ENCODE peak calls at places on chromosomes 6 and 20, in seven cellular contexts. One of them, this sample, is unnamed. For H3K4me1, the result is how much of the 10 kb centered on the place peaks cover.

GRCh38 chr20:4811661-4812181 is 90.0 kb downstream of the PRND start:
- DNase-seq in left lung: peak
- DNase-seq in K562: no peak
- DNase-seq in upper lobe of left lung: peak
- DNase-seq in heart right ventricle: peak
- DNase-seq in adrenal gland: peak
- DNase-seq in A549: no peak
- DNase-seq in this sample: peak

GRCh38 chr6:155045561-155046404 is 50.7 kb downstream of the TIAM2 start:
- DNase-seq in left lung: no peak
- DNase-seq in A549: no peak
- DNase-seq in heart right ventricle: no peak
- DNase-seq in adrenal gland: no peak
- DNase-seq in K562: no peak
- DNase-seq in upper lobe of left lung: no peak
- DNase-seq in this sample: no peak

GRCh38 chr20:2292711-2293110 is 3.1 kb upstream of the TGM3 start:
- DNase-seq in left lung: peak
- DNase-seq in upper lobe of left lung: peak
- DNase-seq in heart right ventricle: no peak
- DNase-seq in adrenal gland: peak
- DNase-seq in K562: no peak
- DNase-seq in A549: no peak
- DNase-seq in this sample: peak

GRCh38 chr6:115932481-115932880 is 128.2 kb downstream of the FRK start:
- DNase-seq in upper lobe of left lung: no peak
- DNase-seq in left lung: no peak
- DNase-seq in heart right ventricle: no peak
- DNase-seq in A549: no peak
- DNase-seq in K562: no peak
- DNase-seq in adrenal gland: no peak
- DNase-seq in this sample: no peak

GRCh38 chr6:15375638-15376290 is 129.9 kb downstream of the JARID2 start:
- DNase-seq in K562: no peak
- DNase-seq in heart right ventricle: no peak
- DNase-seq in upper lobe of left lung: no peak
- DNase-seq in adrenal gland: no peak
- DNase-seq in A549: no peak
- DNase-seq in left lung: no peak
- DNase-seq in this sample: no peak

GRCh38 chr6:132023490-132023889 is 72.3 kb upstream of the CCN2 start:
- DNase-seq in A549: no peak
- DNase-seq in left lung: no peak
- DNase-seq in upper lobe of left lung: no peak
- DNase-seq in K562: no peak
- DNase-seq in heart right ventricle: no peak
- DNase-seq in adrenal gland: no peak
- DNase-seq in this sample: no peak

GRCh38 chr6:75081920-75082319 is 123.9 kb downstream of the COL12A1 start:
- DNase-seq in adrenal gland: no peak
- DNase-seq in A549: no peak
- DNase-seq in heart right ventricle: no peak
- DNase-seq in upper lobe of left lung: no peak
- DNase-seq in left lung: no peak
- DNase-seq in K562: no peak
- DNase-seq in this sample: no peak

GRCh38 chr20:38023181-38024085 is 9.8 kb downstream of the TTI1 start:
- DNase-seq in upper lobe of left lung: no peak
- DNase-seq in adrenal gland: no peak
- DNase-seq in K562: no peak
- DNase-seq in A549: peak
- DNase-seq in heart right ventricle: no peak
- DNase-seq in left lung: no peak
- DNase-seq in this sample: no peak

GRCh38 chr6:150992682-150993081 is 127.2 kb downstream of the MTHFD1L start:
- DNase-seq in K562: no peak
- DNase-seq in adrenal gland: no peak
- DNase-seq in A549: no peak
- DNase-seq in left lung: no peak
- DNase-seq in heart right ventricle: no peak
- DNase-seq in upper lobe of left lung: no peak
- DNase-seq in this sample: no peak

GRCh38 chr20:4471221-4471620 is 250.5 kb upstream of the PRND start:
- DNase-seq in K562: no peak
- DNase-seq in A549: no peak
- DNase-seq in left lung: no peak
- DNase-seq in heart right ventricle: no peak
- DNase-seq in adrenal gland: no peak
- DNase-seq in upper lobe of left lung: no peak
- DNase-seq in this sample: no peak

GRCh38 chr6:26215200-26216014 is 128.2 kb downstream of the HFE start:
- DNase-seq in heart right ventricle: no peak
- DNase-seq in adrenal gland: no peak
- DNase-seq in A549: no peak
- DNase-seq in left lung: no peak
- DNase-seq in K562: no peak
- DNase-seq in upper lobe of left lung: no peak
- DNase-seq in this sample: no peak

GRCh38 chr20:24473435-24473834 is 4.0 kb downstream of the SYNDIG1 start:
- DNase-seq in upper lobe of left lung: no peak
- DNase-seq in adrenal gland: no peak
- DNase-seq in A549: peak
- DNase-seq in heart right ventricle: no peak
- DNase-seq in left lung: no peak
- DNase-seq in K562: no peak
- DNase-seq in this sample: no peak

GRCh38 chr6:158149641-158150040 is 18.4 kb downstream of the SERAC1 start:
- DNase-seq in adrenal gland: no peak
- DNase-seq in left lung: no peak
- DNase-seq in upper lobe of left lung: no peak
- DNase-seq in A549: no peak
- DNase-seq in K562: no peak
- DNase-seq in heart right ventricle: no peak
- DNase-seq in this sample: no peak

GRCh38 chr6:7998103-7998725 is 66.0 kb downstream of the BLOC1S5 start:
- DNase-seq in adrenal gland: no peak
- DNase-seq in A549: no peak
- DNase-seq in heart right ventricle: no peak
- DNase-seq in upper lobe of left lung: no peak
- DNase-seq in K562: no peak
- DNase-seq in left lung: no peak
- DNase-seq in this sample: no peak

GRCh38 chr6:161353208-161353613 is 79.3 kb upstream of the AGPAT4 start:
- DNase-seq in K562: peak
- DNase-seq in left lung: no peak
- DNase-seq in upper lobe of left lung: no peak
- DNase-seq in A549: peak
- DNase-seq in heart right ventricle: no peak
- DNase-seq in adrenal gland: no peak
- DNase-seq in this sample: no peak

GRCh38 chr6:119445666-119446622 is 96.4 kb upstream of the MAN1A1 start:
- DNase-seq in K562: no peak
- DNase-seq in heart right ventricle: no peak
- DNase-seq in upper lobe of left lung: no peak
- DNase-seq in adrenal gland: no peak
- DNase-seq in A549: no peak
- DNase-seq in left lung: no peak
- DNase-seq in this sample: no peak

GRCh38 chr6:34642427-34642826 is 54.1 kb downstream of the ILRUN start:
- DNase-seq in adrenal gland: no peak
- DNase-seq in left lung: no peak
- DNase-seq in A549: no peak
- DNase-seq in upper lobe of left lung: no peak
- DNase-seq in K562: no peak
- DNase-seq in heart right ventricle: no peak
- DNase-seq in this sample: no peak

GRCh38 chr6:54846243-54846856 is at the start of gene FAM83B:
- DNase-seq in K562: no peak
- DNase-seq in adrenal gland: no peak
- DNase-seq in upper lobe of left lung: peak
- DNase-seq in left lung: peak
- DNase-seq in A549: no peak
- DNase-seq in heart right ventricle: no peak
- DNase-seq in this sample: peak

GRCh38 chr6:123655520-123656306 is 19.0 kb upstream of the TRDN start:
- DNase-seq in K562: no peak
- DNase-seq in heart right ventricle: no peak
- DNase-seq in upper lobe of left lung: no peak
- DNase-seq in adrenal gland: no peak
- DNase-seq in left lung: no peak
- DNase-seq in A549: no peak
- DNase-seq in this sample: no peak

GRCh38 chr6:157314705-157315321 is 8.5 kb downstream of the TMEM242 start:
- DNase-seq in A549: peak
- DNase-seq in left lung: no peak
- DNase-seq in adrenal gland: no peak
- DNase-seq in upper lobe of left lung: no peak
- DNase-seq in K562: peak
- DNase-seq in heart right ventricle: no peak
- DNase-seq in this sample: no peak

GRCh38 chr6:155272353-155273222 is 8.8 kb downstream of the CLDN20 start:
- DNase-seq in A549: no peak
- DNase-seq in left lung: no peak
- DNase-seq in upper lobe of left lung: no peak
- DNase-seq in adrenal gland: no peak
- DNase-seq in heart right ventricle: no peak
- DNase-seq in K562: no peak
- DNase-seq in this sample: no peak

GRCh38 chr6:170022827-170023619 is 267.9 kb downstream of the DLL1 start:
- DNase-seq in K562: no peak
- DNase-seq in upper lobe of left lung: peak
- DNase-seq in heart right ventricle: peak
- DNase-seq in left lung: peak
- DNase-seq in adrenal gland: no peak
- DNase-seq in A549: no peak
- DNase-seq in this sample: no peak

GRCh38 chr6:125751334-125751916 is 2.0 kb downstream of the HEY2 start:
- DNase-seq in K562: no peak
- DNase-seq in heart right ventricle: no peak
- DNase-seq in left lung: no peak
- DNase-seq in A549: no peak
- DNase-seq in upper lobe of left lung: no peak
- DNase-seq in adrenal gland: no peak
- DNase-seq in this sample: no peak

GRCh38 chr20:52031574-52032303 is 159.8 kb downstream of the ZFP64 start:
- DNase-seq in left lung: no peak
- DNase-seq in K562: no peak
- DNase-seq in A549: peak
- DNase-seq in adrenal gland: no peak
- DNase-seq in upper lobe of left lung: no peak
- DNase-seq in heart right ventricle: no peak
- DNase-seq in this sample: no peak

GRCh38 chr6:116476021-116476678 is 15.0 kb downstream of the CALHM6 start:
- DNase-seq in adrenal gland: no peak
- DNase-seq in left lung: no peak
- DNase-seq in heart right ventricle: no peak
- DNase-seq in A549: no peak
- DNase-seq in K562: no peak
- DNase-seq in upper lobe of left lung: peak
- DNase-seq in this sample: no peak

DNA sequence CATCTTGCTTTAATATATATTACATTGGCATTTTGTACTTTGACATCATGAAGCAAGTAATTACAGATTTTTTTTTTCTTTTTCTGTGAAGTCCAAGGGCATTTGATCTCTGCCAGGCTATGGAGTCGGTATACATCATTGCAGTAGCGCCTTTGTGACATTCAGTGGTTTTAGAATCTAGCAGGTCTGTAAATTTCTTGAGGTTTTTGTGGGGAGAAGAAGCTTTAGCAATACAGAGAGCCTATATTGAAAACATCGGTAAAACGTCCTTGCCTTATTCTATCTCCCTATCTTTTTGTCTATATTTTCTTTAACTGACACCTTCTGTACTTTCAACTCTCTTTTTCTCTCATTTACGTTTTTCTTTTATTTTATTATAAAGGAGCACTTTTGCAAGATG is 47.2 kb downstream of the DUSP22 start:
- DNase-seq in upper lobe of left lung: no peak
- DNase-seq in heart right ventricle: no peak
- DNase-seq in adrenal gland: no peak
- DNase-seq in K562: no peak
- DNase-seq in left lung: no peak
- DNase-seq in A549: no peak
- DNase-seq in this sample: no peak
- H3K4me1 ChIP-seq in upper lobe of left lung: under half
- H3K4me1 ChIP-seq in heart right ventricle: half or more
- H3K4me1 ChIP-seq in adrenal gland: under half
- H3K4me1 ChIP-seq in K562: under half
- H3K4me1 ChIP-seq in left lung: half or more
- H3K4me1 ChIP-seq in A549: under half
- H3K4me1 ChIP-seq in this sample: under half

GRCh38 chr6:3382399-3383279 is 74.2 kb downstream of the SLC22A23 start:
- DNase-seq in K562: no peak
- DNase-seq in heart right ventricle: no peak
- DNase-seq in upper lobe of left lung: no peak
- DNase-seq in A549: peak
- DNase-seq in adrenal gland: no peak
- DNase-seq in left lung: no peak
- DNase-seq in this sample: no peak
- H3K27ac ChIP-seq in K562: no peak
- H3K27ac ChIP-seq in heart right ventricle: no peak
- H3K27ac ChIP-seq in upper lobe of left lung: no peak
- H3K27ac ChIP-seq in A549: no peak
- H3K27ac ChIP-seq in adrenal gland: no peak
- H3K27ac ChIP-seq in left lung: no peak
- H3K27ac ChIP-seq in this sample: no peak

GRCh38 chr20:44210422-44211176 is at the start of gene OSER1:
- DNase-seq in adrenal gland: peak
- DNase-seq in left lung: peak
- DNase-seq in upper lobe of left lung: peak
- DNase-seq in heart right ventricle: peak
- DNase-seq in A549: peak
- DNase-seq in K562: peak
- DNase-seq in this sample: peak

GRCh38 chr20:44208770-44209169 is 1.8 kb downstream of the OSER1 start:
- DNase-seq in heart right ventricle: no peak
- DNase-seq in A549: peak
- DNase-seq in upper lobe of left lung: no peak
- DNase-seq in adrenal gland: no peak
- DNase-seq in K562: no peak
- DNase-seq in left lung: no peak
- DNase-seq in this sample: no peak

GRCh38 chr20:44211177-44212039 is 837 bp upstream of the OSER1 start:
- DNase-seq in K562: no peak
- DNase-seq in upper lobe of left lung: peak
- DNase-seq in A549: no peak
- DNase-seq in heart right ventricle: no peak
- DNase-seq in left lung: no peak
- DNase-seq in adrenal gland: no peak
- DNase-seq in this sample: no peak

GRCh38 chr20:44208165-44208564 is 2.4 kb downstream of the OSER1 start:
- DNase-seq in upper lobe of left lung: no peak
- DNase-seq in heart right ventricle: no peak
- DNase-seq in A549: no peak
- DNase-seq in left lung: no peak
- DNase-seq in adrenal gland: no peak
- DNase-seq in K562: no peak
- DNase-seq in this sample: no peak

GRCh38 chr20:44209691-44210421 is 715 bp downstream of the OSER1 start:
- DNase-seq in heart right ventricle: no peak
- DNase-seq in upper lobe of left lung: peak
- DNase-seq in left lung: no peak
- DNase-seq in A549: peak
- DNase-seq in adrenal gland: no peak
- DNase-seq in K562: no peak
- DNase-seq in this sample: peak
- TF ChIP-seq CTCF in heart right ventricle: no peak
- TF ChIP-seq CTCF in upper lobe of left lung: no peak
- TF ChIP-seq CTCF in left lung: no peak
- TF ChIP-seq CTCF in A549: no peak
- TF ChIP-seq CTCF in adrenal gland: no peak
- TF ChIP-seq CTCF in K562: no peak
- TF ChIP-seq CTCF in this sample: no peak

GRCh38 chr6:53331678-53332077 is 17.1 kb downstream of the ELOVL5 start:
- DNase-seq in A549: no peak
- DNase-seq in adrenal gland: no peak
- DNase-seq in K562: no peak
- DNase-seq in upper lobe of left lung: no peak
- DNase-seq in left lung: no peak
- DNase-seq in heart right ventricle: no peak
- DNase-seq in this sample: no peak
- H3K4me1 ChIP-seq in A549: under half
- H3K4me1 ChIP-seq in adrenal gland: half or more
- H3K4me1 ChIP-seq in K562: under half
- H3K4me1 ChIP-seq in upper lobe of left lung: half or more
- H3K4me1 ChIP-seq in left lung: half or more
- H3K4me1 ChIP-seq in heart right ventricle: half or more
- H3K4me1 ChIP-seq in this sample: under half

This sample was measured in psoas muscle.